ENCODE peak calls at places on chromosome 15, in eight cellular contexts. One of them, this sample, is unnamed.

GRCh38 chr15:95439812-95440380 is 890.6 kb upstream of the NR2F2 start:
- DNase-seq in NCI-H2029: no peak
- DNase-seq in bronchial epithelial cell: no peak
- DNase-seq in MCF 10A: no peak
- DNase-seq in HS-27A: no peak
- DNase-seq in GM23248: no peak
- DNase-seq in foreskin fibroblast: no peak
- DNase-seq in EL: peak
- DNase-seq in this sample: no peak

GRCh38 chr15:88388702-88389101 is 78.5 kb downstream of the MRPL46 start:
- DNase-seq in HS-27A: no peak
- DNase-seq in GM23248: no peak
- DNase-seq in EL: no peak
- DNase-seq in bronchial epithelial cell: no peak
- DNase-seq in NCI-H2029: no peak
- DNase-seq in foreskin fibroblast: no peak
- DNase-seq in MCF 10A: no peak
- DNase-seq in this sample: no peak

GRCh38 chr15:67329984-67330733 is 75.6 kb downstream of the IQCH start:
- DNase-seq in bronchial epithelial cell: peak
- DNase-seq in EL: no peak
- DNase-seq in MCF 10A: peak
- DNase-seq in HS-27A: no peak
- DNase-seq in foreskin fibroblast: no peak
- DNase-seq in GM23248: no peak
- DNase-seq in NCI-H2029: no peak
- DNase-seq in this sample: no peak

GRCh38 chr15:95365615-95366107 is 964.8 kb upstream of the NR2F2 start:
- DNase-seq in MCF 10A: no peak
- DNase-seq in foreskin fibroblast: no peak
- DNase-seq in bronchial epithelial cell: no peak
- DNase-seq in HS-27A: no peak
- DNase-seq in NCI-H2029: no peak
- DNase-seq in EL: no peak
- DNase-seq in GM23248: no peak
- DNase-seq in this sample: no peak

GRCh38 chr15:78934063-78935023 is 10.5 kb downstream of the CTSH start:
- DNase-seq in NCI-H2029: no peak
- DNase-seq in GM23248: peak
- DNase-seq in foreskin fibroblast: no peak
- DNase-seq in HS-27A: no peak
- DNase-seq in EL: no peak
- DNase-seq in bronchial epithelial cell: no peak
- DNase-seq in MCF 10A: no peak
- DNase-seq in this sample: no peak

GRCh38 chr15:90015749-90016148 is 14.6 kb downstream of the ZNF710 start:
- DNase-seq in GM23248: no peak
- DNase-seq in foreskin fibroblast: no peak
- DNase-seq in HS-27A: no peak
- DNase-seq in EL: no peak
- DNase-seq in MCF 10A: peak
- DNase-seq in bronchial epithelial cell: peak
- DNase-seq in NCI-H2029: no peak
- DNase-seq in this sample: no peak

GRCh38 chr15:57220220-57220619 is 156.1 kb upstream of the CGNL1 start:
- DNase-seq in NCI-H2029: no peak
- DNase-seq in EL: peak
- DNase-seq in MCF 10A: no peak
- DNase-seq in GM23248: peak
- DNase-seq in bronchial epithelial cell: no peak
- DNase-seq in HS-27A: no peak
- DNase-seq in foreskin fibroblast: peak
- DNase-seq in this sample: no peak

GRCh38 chr15:81297147-81297572 is 26.8 kb downstream of the STARD5 start:
- DNase-seq in bronchial epithelial cell: peak
- DNase-seq in HS-27A: peak
- DNase-seq in foreskin fibroblast: no peak
- DNase-seq in NCI-H2029: no peak
- DNase-seq in MCF 10A: peak
- DNase-seq in GM23248: peak
- DNase-seq in EL: peak
- DNase-seq in this sample: peak

GRCh38 chr15:27679621-27680521 is 419.2 kb downstream of the OCA2 start:
- DNase-seq in bronchial epithelial cell: no peak
- DNase-seq in EL: no peak
- DNase-seq in NCI-H2029: peak
- DNase-seq in MCF 10A: no peak
- DNase-seq in GM23248: peak
- DNase-seq in foreskin fibroblast: no peak
- DNase-seq in HS-27A: no peak
- DNase-seq in this sample: no peak

GRCh38 chr15:43776101-43776717 is 557 bp downstream of the ELL3 start:
- DNase-seq in bronchial epithelial cell: peak
- DNase-seq in MCF 10A: no peak
- DNase-seq in foreskin fibroblast: no peak
- DNase-seq in EL: peak
- DNase-seq in GM23248: no peak
- DNase-seq in HS-27A: no peak
- DNase-seq in NCI-H2029: no peak
- DNase-seq in this sample: peak

GRCh38 chr15:85764304-85764633 is 30.5 kb downstream of the KLHL25 start:
- DNase-seq in bronchial epithelial cell: no peak
- DNase-seq in HS-27A: no peak
- DNase-seq in foreskin fibroblast: no peak
- DNase-seq in GM23248: no peak
- DNase-seq in NCI-H2029: no peak
- DNase-seq in EL: no peak
- DNase-seq in MCF 10A: no peak
- DNase-seq in this sample: no peak

GRCh38 chr15:92068121-92068520 is 214.6 kb downstream of the SLCO3A1 start:
- DNase-seq in foreskin fibroblast: no peak
- DNase-seq in GM23248: peak
- DNase-seq in NCI-H2029: no peak
- DNase-seq in HS-27A: no peak
- DNase-seq in MCF 10A: no peak
- DNase-seq in EL: no peak
- DNase-seq in bronchial epithelial cell: no peak
- DNase-seq in this sample: no peak

This sample was measured in foreskin keratinocyte.